ENCODE peak calls at places on chromosomes 13 and 19, in eight cellular contexts. One of them, this sample, is unnamed. For H3K27me3, the result is how much of the 10 kb centered on the place peaks cover.

GRCh38 chr13:45120967-45121366 is 657 bp downstream of the GTF2F2 start:
- DNase-seq in right cardiac atrium: no peak
- DNase-seq in CD8-positive, alpha-beta memory T cell: no peak
- DNase-seq in aorta: no peak
- DNase-seq in fibroblast of lung: no peak
- DNase-seq in IMR-90: no peak
- DNase-seq in psoas muscle: no peak
- DNase-seq in hepatocyte: no peak
- DNase-seq in this sample: no peak

GRCh38 chr19:1082165-1082927 is 12.8 kb downstream of the POLR2E start:
- DNase-seq in right cardiac atrium: peak
- DNase-seq in CD8-positive, alpha-beta memory T cell: peak
- DNase-seq in aorta: peak
- DNase-seq in fibroblast of lung: peak
- DNase-seq in IMR-90: no peak
- DNase-seq in psoas muscle: no peak
- DNase-seq in hepatocyte: peak
- DNase-seq in this sample: peak

GRCh38 chr19:45782820-45783785 is 813 bp upstream of the DMPK start:
- DNase-seq in right cardiac atrium: peak
- DNase-seq in CD8-positive, alpha-beta memory T cell: no peak
- DNase-seq in aorta: peak
- DNase-seq in fibroblast of lung: peak
- DNase-seq in IMR-90: peak
- DNase-seq in psoas muscle: peak
- DNase-seq in hepatocyte: no peak
- DNase-seq in this sample: no peak

GRCh38 chr19:13935765-13936486 is 2.3 kb downstream of the PODNL1 start:
- DNase-seq in right cardiac atrium: no peak
- DNase-seq in CD8-positive, alpha-beta memory T cell: no peak
- DNase-seq in aorta: no peak
- DNase-seq in fibroblast of lung: peak
- DNase-seq in IMR-90: no peak
- DNase-seq in psoas muscle: no peak
- DNase-seq in hepatocyte: peak
- DNase-seq in this sample: no peak

GRCh38 chr19:56934438-56935090 is 94.0 kb upstream of the PEG3 start:
- DNase-seq in right cardiac atrium: no peak
- DNase-seq in CD8-positive, alpha-beta memory T cell: no peak
- DNase-seq in aorta: no peak
- DNase-seq in fibroblast of lung: no peak
- DNase-seq in IMR-90: no peak
- DNase-seq in psoas muscle: no peak
- DNase-seq in hepatocyte: no peak
- DNase-seq in this sample: no peak

GRCh38 chr19:45638930-45639729 is at the start of gene EML2:
- DNase-seq in right cardiac atrium: peak
- DNase-seq in CD8-positive, alpha-beta memory T cell: peak
- DNase-seq in aorta: peak
- DNase-seq in fibroblast of lung: peak
- DNase-seq in IMR-90: no peak
- DNase-seq in psoas muscle: peak
- DNase-seq in hepatocyte: peak
- DNase-seq in this sample: peak

GRCh38 chr13:87821512-87821911 is 150.3 kb downstream of the SLITRK5 start:
- DNase-seq in right cardiac atrium: no peak
- DNase-seq in CD8-positive, alpha-beta memory T cell: no peak
- DNase-seq in aorta: no peak
- DNase-seq in fibroblast of lung: no peak
- DNase-seq in IMR-90: no peak
- DNase-seq in psoas muscle: no peak
- DNase-seq in hepatocyte: no peak
- DNase-seq in this sample: no peak

GRCh38 chr13:99847318-99847750 is 124.2 kb downstream of the ZIC5 start:
- DNase-seq in right cardiac atrium: no peak
- DNase-seq in CD8-positive, alpha-beta memory T cell: no peak
- DNase-seq in aorta: no peak
- DNase-seq in fibroblast of lung: no peak
- DNase-seq in IMR-90: no peak
- DNase-seq in psoas muscle: no peak
- DNase-seq in hepatocyte: no peak
- DNase-seq in this sample: no peak

GRCh38 chr13:76929975-76930374 is 18.3 kb upstream of the ACOD1 start:
- DNase-seq in right cardiac atrium: no peak
- DNase-seq in CD8-positive, alpha-beta memory T cell: no peak
- DNase-seq in aorta: no peak
- DNase-seq in fibroblast of lung: no peak
- DNase-seq in IMR-90: no peak
- DNase-seq in psoas muscle: no peak
- DNase-seq in hepatocyte: no peak
- DNase-seq in this sample: no peak

GRCh38 chr13:19845758-19846157 is 17.7 kb downstream of the ZMYM5 start:
- DNase-seq in right cardiac atrium: no peak
- DNase-seq in CD8-positive, alpha-beta memory T cell: no peak
- DNase-seq in aorta: no peak
- DNase-seq in fibroblast of lung: peak
- DNase-seq in IMR-90: peak
- DNase-seq in psoas muscle: no peak
- DNase-seq in hepatocyte: peak
- DNase-seq in this sample: peak

GRCh38 chr19:2083174-2083854 is 12.8 kb downstream of the MOB3A start:
- DNase-seq in right cardiac atrium: peak
- DNase-seq in CD8-positive, alpha-beta memory T cell: peak
- DNase-seq in aorta: peak
- DNase-seq in fibroblast of lung: no peak
- DNase-seq in IMR-90: no peak
- DNase-seq in psoas muscle: no peak
- DNase-seq in hepatocyte: no peak
- DNase-seq in this sample: no peak

GRCh38 chr13:20676213-20676612 is 27.3 kb upstream of the IL17D start:
- DNase-seq in right cardiac atrium: no peak
- DNase-seq in CD8-positive, alpha-beta memory T cell: no peak
- DNase-seq in aorta: no peak
- DNase-seq in fibroblast of lung: no peak
- DNase-seq in IMR-90: no peak
- DNase-seq in psoas muscle: no peak
- DNase-seq in hepatocyte: no peak
- DNase-seq in this sample: no peak

GRCh38 chr19:35069706-35070105 is 28.2 kb downstream of the HPN start:
- DNase-seq in right cardiac atrium: no peak
- DNase-seq in CD8-positive, alpha-beta memory T cell: no peak
- DNase-seq in aorta: no peak
- DNase-seq in fibroblast of lung: no peak
- DNase-seq in IMR-90: peak
- DNase-seq in psoas muscle: no peak
- DNase-seq in hepatocyte: no peak
- DNase-seq in this sample: no peak

GRCh38 chr13:98900442-98900841 is 77.4 kb downstream of the DOCK9 start:
- DNase-seq in right cardiac atrium: no peak
- DNase-seq in CD8-positive, alpha-beta memory T cell: no peak
- DNase-seq in aorta: no peak
- DNase-seq in fibroblast of lung: no peak
- DNase-seq in IMR-90: no peak
- DNase-seq in psoas muscle: no peak
- DNase-seq in hepatocyte: no peak
- DNase-seq in this sample: no peak

GRCh38 chr19:49812997-49813861 is at the start of gene FUZ:
- DNase-seq in right cardiac atrium: peak
- DNase-seq in CD8-positive, alpha-beta memory T cell: peak
- DNase-seq in aorta: peak
- DNase-seq in fibroblast of lung: peak
- DNase-seq in IMR-90: peak
- DNase-seq in psoas muscle: peak
- DNase-seq in hepatocyte: peak
- DNase-seq in this sample: peak

GRCh38 chr19:11130824-11131455 is 24.6 kb downstream of the SPC24 start:
- DNase-seq in right cardiac atrium: peak
- DNase-seq in CD8-positive, alpha-beta memory T cell: peak
- DNase-seq in aorta: peak
- DNase-seq in fibroblast of lung: peak
- DNase-seq in IMR-90: peak
- DNase-seq in psoas muscle: peak
- DNase-seq in hepatocyte: peak
- DNase-seq in this sample: peak

GRCh38 chr19:55241935-55242464 is 13.4 kb upstream of the TMEM86B start:
- DNase-seq in right cardiac atrium: no peak
- DNase-seq in CD8-positive, alpha-beta memory T cell: no peak
- DNase-seq in aorta: peak
- DNase-seq in fibroblast of lung: no peak
- DNase-seq in IMR-90: no peak
- DNase-seq in psoas muscle: no peak
- DNase-seq in hepatocyte: no peak
- DNase-seq in this sample: no peak

GRCh38 chr19:28737021-28737525 is 475.9 kb downstream of the UQCRFS1 start:
- DNase-seq in right cardiac atrium: no peak
- DNase-seq in CD8-positive, alpha-beta memory T cell: peak
- DNase-seq in aorta: no peak
- DNase-seq in fibroblast of lung: peak
- DNase-seq in IMR-90: peak
- DNase-seq in psoas muscle: no peak
- DNase-seq in hepatocyte: peak
- DNase-seq in this sample: peak

GRCh38 chr13:102830646-102831045 is 15.2 kb upstream of the ERCC5 start:
- DNase-seq in right cardiac atrium: no peak
- DNase-seq in CD8-positive, alpha-beta memory T cell: no peak
- DNase-seq in aorta: no peak
- DNase-seq in fibroblast of lung: peak
- DNase-seq in IMR-90: no peak
- DNase-seq in psoas muscle: no peak
- DNase-seq in hepatocyte: peak
- DNase-seq in this sample: peak

GRCh38 chr13:65841156-65841555 is 1389.0 kb downstream of the PCDH9 start:
- DNase-seq in right cardiac atrium: no peak
- DNase-seq in CD8-positive, alpha-beta memory T cell: no peak
- DNase-seq in aorta: no peak
- DNase-seq in fibroblast of lung: peak
- DNase-seq in IMR-90: no peak
- DNase-seq in psoas muscle: no peak
- DNase-seq in hepatocyte: no peak
- DNase-seq in this sample: no peak

GRCh38 chr19:47464619-47465018 is 7.1 kb downstream of the SLC8A2 start:
- DNase-seq in right cardiac atrium: no peak
- DNase-seq in CD8-positive, alpha-beta memory T cell: no peak
- DNase-seq in aorta: no peak
- DNase-seq in fibroblast of lung: no peak
- DNase-seq in IMR-90: no peak
- DNase-seq in psoas muscle: no peak
- DNase-seq in hepatocyte: no peak
- DNase-seq in this sample: no peak
- H3K27me3 ChIP-seq in right cardiac atrium: under half
- H3K27me3 ChIP-seq in CD8-positive, alpha-beta memory T cell: under half
- H3K27me3 ChIP-seq in aorta: under half
- H3K27me3 ChIP-seq in fibroblast of lung: under half
- H3K27me3 ChIP-seq in IMR-90: half or more
- H3K27me3 ChIP-seq in psoas muscle: under half
- H3K27me3 ChIP-seq in hepatocyte: under half
- H3K27me3 ChIP-seq in this sample: under half

DNA sequence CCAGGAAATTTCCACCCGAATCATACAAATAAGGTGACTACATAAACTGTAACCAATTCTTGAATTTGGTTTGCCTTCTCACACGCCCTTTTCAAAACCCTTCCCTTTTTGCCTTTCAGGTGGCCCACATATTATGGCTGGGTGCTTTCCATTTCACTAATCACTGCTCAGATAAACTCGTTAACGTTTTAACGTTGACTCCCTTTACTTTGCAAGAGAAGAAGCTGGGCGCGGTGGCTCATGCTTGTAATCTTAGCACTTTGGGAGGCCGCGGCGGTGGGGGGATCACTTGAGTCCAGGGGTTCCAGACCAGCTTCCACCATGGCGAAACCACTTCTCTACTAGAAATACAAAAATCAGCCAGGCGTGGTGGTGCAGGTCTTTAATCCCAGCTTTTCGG is 19.8 kb upstream of the ZNF91 start:
- DNase-seq in right cardiac atrium: no peak
- DNase-seq in CD8-positive, alpha-beta memory T cell: no peak
- DNase-seq in aorta: no peak
- DNase-seq in fibroblast of lung: no peak
- DNase-seq in IMR-90: no peak
- DNase-seq in psoas muscle: no peak
- DNase-seq in hepatocyte: no peak
- DNase-seq in this sample: no peak
- H3K4me3 ChIP-seq in right cardiac atrium: no peak
- H3K4me3 ChIP-seq in CD8-positive, alpha-beta memory T cell: no peak
- H3K4me3 ChIP-seq in aorta: peak
- H3K4me3 ChIP-seq in fibroblast of lung: no peak
- H3K4me3 ChIP-seq in IMR-90: no peak
- H3K4me3 ChIP-seq in psoas muscle: peak
- H3K4me3 ChIP-seq in hepatocyte: peak
- H3K4me3 ChIP-seq in this sample: no peak

GRCh38 chr19:51448011-51448744 is 10.1 kb downstream of the SIGLEC8 start:
- DNase-seq in right cardiac atrium: no peak
- DNase-seq in CD8-positive, alpha-beta memory T cell: no peak
- DNase-seq in aorta: no peak
- DNase-seq in fibroblast of lung: no peak
- DNase-seq in IMR-90: no peak
- DNase-seq in psoas muscle: no peak
- DNase-seq in hepatocyte: no peak
- DNase-seq in this sample: no peak
- H3K27me3 ChIP-seq in right cardiac atrium: under half
- H3K27me3 ChIP-seq in CD8-positive, alpha-beta memory T cell: under half
- H3K27me3 ChIP-seq in aorta: under half
- H3K27me3 ChIP-seq in fibroblast of lung: under half
- H3K27me3 ChIP-seq in IMR-90: under half
- H3K27me3 ChIP-seq in psoas muscle: under half
- H3K27me3 ChIP-seq in hepatocyte: under half
- H3K27me3 ChIP-seq in this sample: under half

GRCh38 chr19:42068361-42068755 is 1.6 kb downstream of the GRIK5 start:
- DNase-seq in right cardiac atrium: no peak
- DNase-seq in CD8-positive, alpha-beta memory T cell: no peak
- DNase-seq in aorta: no peak
- DNase-seq in fibroblast of lung: no peak
- DNase-seq in IMR-90: no peak
- DNase-seq in psoas muscle: no peak
- DNase-seq in hepatocyte: no peak
- DNase-seq in this sample: no peak
- H3K4me3 ChIP-seq in right cardiac atrium: no peak
- H3K4me3 ChIP-seq in CD8-positive, alpha-beta memory T cell: no peak
- H3K4me3 ChIP-seq in aorta: peak
- H3K4me3 ChIP-seq in fibroblast of lung: no peak
- H3K4me3 ChIP-seq in IMR-90: no peak
- H3K4me3 ChIP-seq in psoas muscle: peak
- H3K4me3 ChIP-seq in hepatocyte: no peak
- H3K4me3 ChIP-seq in this sample: no peak

DNA sequence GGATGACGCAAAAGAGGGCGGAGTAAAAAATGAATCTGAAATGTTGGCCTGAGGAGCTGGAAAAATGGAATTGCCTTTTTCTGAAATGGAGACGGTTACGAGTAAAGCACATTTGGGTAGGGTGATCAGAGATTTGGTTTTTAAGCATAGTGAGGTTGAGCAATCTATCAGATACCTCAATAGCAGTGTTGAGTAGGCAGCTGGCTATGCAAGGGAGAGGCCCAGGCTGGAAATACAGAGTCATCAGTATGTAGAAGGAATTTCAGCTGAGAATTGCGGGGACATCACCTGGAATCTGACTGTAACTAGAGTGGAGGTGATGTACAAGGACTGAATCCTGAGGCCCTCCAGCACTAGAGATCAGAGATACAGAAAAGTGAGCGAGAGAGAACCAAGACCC is 224.8 kb downstream of the LMO7 start:
- DNase-seq in right cardiac atrium: no peak
- DNase-seq in CD8-positive, alpha-beta memory T cell: no peak
- DNase-seq in aorta: no peak
- DNase-seq in fibroblast of lung: peak
- DNase-seq in IMR-90: peak
- DNase-seq in psoas muscle: no peak
- DNase-seq in hepatocyte: no peak
- DNase-seq in this sample: no peak
- H3K27me3 ChIP-seq in right cardiac atrium: under half
- H3K27me3 ChIP-seq in CD8-positive, alpha-beta memory T cell: under half
- H3K27me3 ChIP-seq in aorta: under half
- H3K27me3 ChIP-seq in fibroblast of lung: under half
- H3K27me3 ChIP-seq in IMR-90: under half
- H3K27me3 ChIP-seq in psoas muscle: under half
- H3K27me3 ChIP-seq in hepatocyte: under half
- H3K27me3 ChIP-seq in this sample: under half